ENCODE peak calls at places on chromosomes 16 and 17, in nine cellular contexts. One of them, this sample, is unnamed.

GRCh38 chr17:39402890-39403605 is 1.6 kb upstream of the FBXL20 start:
- DNase-seq in breast epithelium: no peak
- DNase-seq in uterus: no peak
- DNase-seq in tibial artery: no peak
- DNase-seq in pancreas: peak; percentile 20
- DNase-seq in GM12865: no peak
- DNase-seq in H9: peak; percentile 47
- DNase-seq in choroid plexus epithelial cell: no peak
- DNase-seq in esophagus squamous epithelium: no peak
- DNase-seq in this sample: no peak

GRCh38 chr16:56969769-56970168 is 8.0 kb downstream of the CETP start:
- DNase-seq in breast epithelium: no peak
- DNase-seq in uterus: no peak
- DNase-seq in tibial artery: no peak
- DNase-seq in pancreas: no peak
- DNase-seq in GM12865: no peak
- DNase-seq in H9: no peak
- DNase-seq in choroid plexus epithelial cell: no peak
- DNase-seq in esophagus squamous epithelium: no peak
- DNase-seq in this sample: no peak

GRCh38 chr17:38883592-38884526 is 14.0 kb downstream of the LASP1 start:
- DNase-seq in breast epithelium: no peak
- DNase-seq in uterus: no peak
- DNase-seq in tibial artery: no peak
- DNase-seq in pancreas: no peak
- DNase-seq in GM12865: no peak
- DNase-seq in H9: peak; percentile 71
- DNase-seq in choroid plexus epithelial cell: peak; percentile 51
- DNase-seq in esophagus squamous epithelium: no peak
- DNase-seq in this sample: no peak

GRCh38 chr16:26491962-26492361 is 574.8 kb upstream of the C16orf82 start:
- DNase-seq in breast epithelium: no peak
- DNase-seq in uterus: no peak
- DNase-seq in tibial artery: no peak
- DNase-seq in pancreas: no peak
- DNase-seq in GM12865: no peak
- DNase-seq in H9: no peak
- DNase-seq in choroid plexus epithelial cell: no peak
- DNase-seq in esophagus squamous epithelium: no peak
- DNase-seq in this sample: no peak

GRCh38 chr17:18877104-18877503 is 19.2 kb downstream of the PRPSAP2 start:
- DNase-seq in breast epithelium: no peak
- DNase-seq in uterus: no peak
- DNase-seq in tibial artery: peak; percentile 25
- DNase-seq in pancreas: no peak
- DNase-seq in GM12865: no peak
- DNase-seq in H9: no peak
- DNase-seq in choroid plexus epithelial cell: peak; percentile 29
- DNase-seq in esophagus squamous epithelium: no peak
- DNase-seq in this sample: no peak

GRCh38 chr16:81639931-81640680 is 139.0 kb upstream of the PLCG2 start:
- DNase-seq in breast epithelium: no peak
- DNase-seq in uterus: no peak
- DNase-seq in tibial artery: no peak
- DNase-seq in pancreas: no peak
- DNase-seq in GM12865: no peak
- DNase-seq in H9: no peak
- DNase-seq in choroid plexus epithelial cell: no peak
- DNase-seq in esophagus squamous epithelium: no peak
- DNase-seq in this sample: no peak

GRCh38 chr17:19958023-19958422 is 19.6 kb downstream of the AKAP10 start:
- DNase-seq in breast epithelium: no peak
- DNase-seq in uterus: no peak
- DNase-seq in tibial artery: no peak
- DNase-seq in pancreas: no peak
- DNase-seq in GM12865: no peak
- DNase-seq in H9: peak; percentile 69
- DNase-seq in choroid plexus epithelial cell: peak; percentile 96
- DNase-seq in esophagus squamous epithelium: no peak
- DNase-seq in this sample: no peak

GRCh38 chr16:27232061-27232841 is 28.9 kb downstream of the KDM8 start:
- DNase-seq in breast epithelium: no peak
- DNase-seq in uterus: no peak
- DNase-seq in tibial artery: peak; percentile 61
- DNase-seq in pancreas: no peak
- DNase-seq in GM12865: peak; percentile 79
- DNase-seq in H9: no peak
- DNase-seq in choroid plexus epithelial cell: no peak
- DNase-seq in esophagus squamous epithelium: no peak
- DNase-seq in this sample: no peak

GRCh38 chr17:78875738-78876597 is 27.0 kb downstream of the CEP295NL start:
- DNase-seq in breast epithelium: no peak
- DNase-seq in uterus: no peak
- DNase-seq in tibial artery: no peak
- DNase-seq in pancreas: peak; percentile 61
- DNase-seq in GM12865: no peak
- DNase-seq in H9: no peak
- DNase-seq in choroid plexus epithelial cell: no peak
- DNase-seq in esophagus squamous epithelium: no peak
- DNase-seq in this sample: no peak

GRCh38 chr17:31321481-31321880 is at the start of gene EVI2A:
- DNase-seq in breast epithelium: no peak
- DNase-seq in uterus: no peak
- DNase-seq in tibial artery: no peak
- DNase-seq in pancreas: no peak
- DNase-seq in GM12865: peak; percentile 84
- DNase-seq in H9: no peak
- DNase-seq in choroid plexus epithelial cell: peak; percentile 90
- DNase-seq in esophagus squamous epithelium: no peak
- DNase-seq in this sample: no peak

GRCh38 chr17:44942456-44942855 is 5.1 kb downstream of the KIF18B start:
- DNase-seq in breast epithelium: no peak
- DNase-seq in uterus: no peak
- DNase-seq in tibial artery: peak; percentile 44
- DNase-seq in pancreas: no peak
- DNase-seq in GM12865: no peak
- DNase-seq in H9: no peak
- DNase-seq in choroid plexus epithelial cell: no peak
- DNase-seq in esophagus squamous epithelium: no peak
- DNase-seq in this sample: no peak

GRCh38 chr17:19538095-19539039 is 4.7 kb downstream of the SLC47A1 start:
- DNase-seq in breast epithelium: no peak
- DNase-seq in uterus: peak; percentile 39
- DNase-seq in tibial artery: no peak
- DNase-seq in pancreas: peak; percentile 21
- DNase-seq in GM12865: no peak
- DNase-seq in H9: no peak
- DNase-seq in choroid plexus epithelial cell: no peak
- DNase-seq in esophagus squamous epithelium: no peak
- DNase-seq in this sample: no peak

DNA sequence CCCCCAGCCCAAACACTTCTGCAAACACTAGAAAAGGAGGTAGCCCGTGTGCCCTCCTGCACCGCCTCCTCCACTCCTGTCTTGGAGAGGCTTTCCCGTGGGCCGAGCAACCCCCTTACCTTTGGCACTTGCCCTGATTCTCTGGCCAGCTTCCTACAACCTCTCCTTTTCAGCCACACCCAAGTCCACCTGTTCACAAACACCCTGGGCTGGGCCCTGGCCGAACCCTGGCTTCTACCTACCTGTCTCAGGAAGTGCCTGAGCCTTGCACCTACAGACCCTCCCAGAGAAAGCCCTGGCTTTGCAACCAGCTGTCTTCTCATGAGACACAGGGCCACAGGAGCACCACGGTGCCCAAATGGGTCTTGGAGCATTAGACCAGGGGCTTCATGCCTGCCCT is 2.0 kb upstream of the ANTKMT start:
- DNase-seq in breast epithelium: no peak
- DNase-seq in uterus: no peak
- DNase-seq in tibial artery: no peak
- DNase-seq in pancreas: no peak
- DNase-seq in GM12865: no peak
- DNase-seq in H9: no peak
- DNase-seq in choroid plexus epithelial cell: no peak
- DNase-seq in esophagus squamous epithelium: no peak
- DNase-seq in this sample: no peak
- TF ChIP-seq CTCF in breast epithelium: no peak
- TF ChIP-seq CTCF in uterus: no peak
- TF ChIP-seq CTCF in tibial artery: no peak
- TF ChIP-seq CTCF in pancreas: no peak
- TF ChIP-seq CTCF in GM12865: no peak
- TF ChIP-seq CTCF in H9: no peak
- TF ChIP-seq CTCF in choroid plexus epithelial cell: no peak
- TF ChIP-seq CTCF in esophagus squamous epithelium: no peak
- TF ChIP-seq CTCF in this sample: no peak

GRCh38 chr17:72594248-72594647 is 473.4 kb downstream of the SOX9 start:
- DNase-seq in breast epithelium: no peak
- DNase-seq in uterus: no peak
- DNase-seq in tibial artery: no peak
- DNase-seq in pancreas: no peak
- DNase-seq in GM12865: no peak
- DNase-seq in H9: peak; percentile 49
- DNase-seq in choroid plexus epithelial cell: no peak
- DNase-seq in esophagus squamous epithelium: no peak
- DNase-seq in this sample: no peak
- TF ChIP-seq CTCF in breast epithelium: no peak
- TF ChIP-seq CTCF in uterus: no peak
- TF ChIP-seq CTCF in tibial artery: no peak
- TF ChIP-seq CTCF in pancreas: no peak
- TF ChIP-seq CTCF in GM12865: no peak
- TF ChIP-seq CTCF in H9: peak; percentile 48
- TF ChIP-seq CTCF in choroid plexus epithelial cell: no peak
- TF ChIP-seq CTCF in esophagus squamous epithelium: no peak
- TF ChIP-seq CTCF in this sample: no peak

GRCh38 chr17:47660064-47660492 is 10.4 kb downstream of the KPNB1 start:
- DNase-seq in breast epithelium: no peak
- DNase-seq in uterus: no peak
- DNase-seq in tibial artery: no peak
- DNase-seq in pancreas: no peak
- DNase-seq in GM12865: peak; percentile 73
- DNase-seq in H9: no peak
- DNase-seq in choroid plexus epithelial cell: no peak
- DNase-seq in esophagus squamous epithelium: no peak
- DNase-seq in this sample: no peak
- TF ChIP-seq CTCF in breast epithelium: no peak
- TF ChIP-seq CTCF in uterus: no peak
- TF ChIP-seq CTCF in tibial artery: no peak
- TF ChIP-seq CTCF in pancreas: no peak
- TF ChIP-seq CTCF in GM12865: no peak
- TF ChIP-seq CTCF in H9: no peak
- TF ChIP-seq CTCF in choroid plexus epithelial cell: no peak
- TF ChIP-seq CTCF in esophagus squamous epithelium: no peak
- TF ChIP-seq CTCF in this sample: no peak

GRCh38 chr16:9919460-9919859 is 262.8 kb downstream of the GRIN2A start:
- DNase-seq in breast epithelium: no peak
- DNase-seq in uterus: no peak
- DNase-seq in tibial artery: no peak
- DNase-seq in pancreas: no peak
- DNase-seq in GM12865: no peak
- DNase-seq in H9: no peak
- DNase-seq in choroid plexus epithelial cell: no peak
- DNase-seq in esophagus squamous epithelium: no peak
- DNase-seq in this sample: no peak
- TF ChIP-seq CTCF in breast epithelium: no peak
- TF ChIP-seq CTCF in uterus: no peak
- TF ChIP-seq CTCF in tibial artery: no peak
- TF ChIP-seq CTCF in pancreas: no peak
- TF ChIP-seq CTCF in GM12865: no peak
- TF ChIP-seq CTCF in H9: no peak
- TF ChIP-seq CTCF in choroid plexus epithelial cell: no peak
- TF ChIP-seq CTCF in esophagus squamous epithelium: no peak
- TF ChIP-seq CTCF in this sample: no peak

GRCh38 chr16:24993722-24994686 is 21.2 kb downstream of the ARHGAP17 start:
- DNase-seq in breast epithelium: no peak
- DNase-seq in uterus: no peak
- DNase-seq in tibial artery: no peak
- DNase-seq in pancreas: peak; percentile 33
- DNase-seq in GM12865: no peak
- DNase-seq in H9: no peak
- DNase-seq in choroid plexus epithelial cell: peak; percentile 91
- DNase-seq in esophagus squamous epithelium: no peak
- DNase-seq in this sample: no peak

GRCh38 chr16:24996731-24997130 is 18.4 kb downstream of the ARHGAP17 start:
- DNase-seq in breast epithelium: no peak
- DNase-seq in uterus: no peak
- DNase-seq in tibial artery: no peak
- DNase-seq in pancreas: no peak
- DNase-seq in GM12865: no peak
- DNase-seq in H9: no peak
- DNase-seq in choroid plexus epithelial cell: no peak
- DNase-seq in esophagus squamous epithelium: no peak
- DNase-seq in this sample: no peak

GRCh38 chr16:24996301-24996700 is 18.9 kb downstream of the ARHGAP17 start:
- DNase-seq in breast epithelium: no peak
- DNase-seq in uterus: no peak
- DNase-seq in tibial artery: no peak
- DNase-seq in pancreas: no peak
- DNase-seq in GM12865: peak; percentile 41
- DNase-seq in H9: no peak
- DNase-seq in choroid plexus epithelial cell: peak; percentile 26
- DNase-seq in esophagus squamous epithelium: no peak
- DNase-seq in this sample: no peak

GRCh38 chr16:24995033-24995432 is 20.1 kb downstream of the ARHGAP17 start:
- DNase-seq in breast epithelium: no peak
- DNase-seq in uterus: no peak
- DNase-seq in tibial artery: no peak
- DNase-seq in pancreas: no peak
- DNase-seq in GM12865: no peak
- DNase-seq in H9: no peak
- DNase-seq in choroid plexus epithelial cell: no peak
- DNase-seq in esophagus squamous epithelium: no peak
- DNase-seq in this sample: no peak

GRCh38 chr16:24995469-24995868 is 19.7 kb downstream of the ARHGAP17 start:
- DNase-seq in breast epithelium: no peak
- DNase-seq in uterus: no peak
- DNase-seq in tibial artery: no peak
- DNase-seq in pancreas: no peak
- DNase-seq in GM12865: no peak
- DNase-seq in H9: no peak
- DNase-seq in choroid plexus epithelial cell: no peak
- DNase-seq in esophagus squamous epithelium: no peak
- DNase-seq in this sample: no peak
- TF ChIP-seq CTCF in breast epithelium: no peak
- TF ChIP-seq CTCF in uterus: no peak
- TF ChIP-seq CTCF in tibial artery: no peak
- TF ChIP-seq CTCF in pancreas: no peak
- TF ChIP-seq CTCF in GM12865: no peak
- TF ChIP-seq CTCF in H9: peak; percentile 62
- TF ChIP-seq CTCF in choroid plexus epithelial cell: peak; percentile 25
- TF ChIP-seq CTCF in esophagus squamous epithelium: no peak
- TF ChIP-seq CTCF in this sample: peak; percentile 18

GRCh38 chr17:2844386-2844785 is 48.1 kb downstream of the RAP1GAP2 start:
- DNase-seq in breast epithelium: no peak
- DNase-seq in uterus: no peak
- DNase-seq in tibial artery: no peak
- DNase-seq in pancreas: no peak
- DNase-seq in GM12865: no peak
- DNase-seq in H9: peak; percentile 61
- DNase-seq in choroid plexus epithelial cell: peak; percentile 29
- DNase-seq in esophagus squamous epithelium: no peak
- DNase-seq in this sample: no peak
- TF ChIP-seq CTCF in breast epithelium: no peak
- TF ChIP-seq CTCF in uterus: no peak
- TF ChIP-seq CTCF in tibial artery: no peak
- TF ChIP-seq CTCF in pancreas: no peak
- TF ChIP-seq CTCF in GM12865: no peak
- TF ChIP-seq CTCF in H9: peak; percentile 45
- TF ChIP-seq CTCF in choroid plexus epithelial cell: peak; percentile 30
- TF ChIP-seq CTCF in esophagus squamous epithelium: peak; percentile 35
- TF ChIP-seq CTCF in this sample: peak; percentile 22

This sample was measured in type B pancreatic cell.